ENCODE peak calls at places on chromosomes 2 and 18, in seven cellular contexts. One of them, this sample, is unnamed.

GRCh38 chr18:2898131-2898640 is 51.4 kb downstream of the EMILIN2 start:
- DNase-seq in brain microvascular endothelial cell: no peak
- DNase-seq in adrenal gland: no peak
- DNase-seq in HCT116: no peak
- DNase-seq in GM23338: no peak
- DNase-seq in vagina: no peak
- DNase-seq in Panc1: no peak
- DNase-seq in this sample: no peak

GRCh38 chr2:58553937-58554336 is 312.8 kb upstream of the FANCL start:
- DNase-seq in brain microvascular endothelial cell: no peak
- DNase-seq in vagina: no peak
- DNase-seq in Panc1: no peak
- DNase-seq in adrenal gland: no peak
- DNase-seq in GM23338: peak
- DNase-seq in HCT116: peak
- DNase-seq in this sample: peak

GRCh38 chr2:43088148-43089073 is 138.0 kb downstream of the ZFP36L2 start:
- DNase-seq in brain microvascular endothelial cell: no peak
- DNase-seq in GM23338: no peak
- DNase-seq in vagina: no peak
- DNase-seq in HCT116: no peak
- DNase-seq in Panc1: no peak
- DNase-seq in adrenal gland: no peak
- DNase-seq in this sample: no peak

GRCh38 chr18:46679846-46680598 is 23.0 kb upstream of the LOXHD1 start:
- DNase-seq in adrenal gland: no peak
- DNase-seq in GM23338: no peak
- DNase-seq in HCT116: no peak
- DNase-seq in brain microvascular endothelial cell: no peak
- DNase-seq in Panc1: no peak
- DNase-seq in vagina: no peak
- DNase-seq in this sample: no peak

GRCh38 chr2:121295911-121296650 is 11.1 kb upstream of the TFCP2L1 start:
- DNase-seq in HCT116: no peak
- DNase-seq in adrenal gland: no peak
- DNase-seq in brain microvascular endothelial cell: no peak
- DNase-seq in GM23338: no peak
- DNase-seq in Panc1: no peak
- DNase-seq in vagina: peak
- DNase-seq in this sample: no peak

GRCh38 chr2:176709541-176709951 is 440.3 kb downstream of the MTX2 start:
- DNase-seq in vagina: no peak
- DNase-seq in brain microvascular endothelial cell: peak
- DNase-seq in Panc1: no peak
- DNase-seq in HCT116: no peak
- DNase-seq in adrenal gland: no peak
- DNase-seq in GM23338: no peak
- DNase-seq in this sample: no peak

GRCh38 chr2:241551998-241552737 is 6.4 kb upstream of the BOK start:
- DNase-seq in GM23338: no peak
- DNase-seq in HCT116: no peak
- DNase-seq in vagina: no peak
- DNase-seq in brain microvascular endothelial cell: no peak
- DNase-seq in Panc1: no peak
- DNase-seq in adrenal gland: no peak
- DNase-seq in this sample: no peak

GRCh38 chr2:36605273-36605672 is 7.3 kb upstream of the FEZ2 start:
- DNase-seq in Panc1: no peak
- DNase-seq in brain microvascular endothelial cell: no peak
- DNase-seq in adrenal gland: no peak
- DNase-seq in HCT116: no peak
- DNase-seq in GM23338: no peak
- DNase-seq in vagina: no peak
- DNase-seq in this sample: no peak

GRCh38 chr2:226798422-226799210 is 1.0 kb downstream of the IRS1 start:
- DNase-seq in vagina: peak
- DNase-seq in Panc1: no peak
- DNase-seq in HCT116: no peak
- DNase-seq in brain microvascular endothelial cell: peak
- DNase-seq in GM23338: peak
- DNase-seq in adrenal gland: peak
- DNase-seq in this sample: peak

GRCh38 chr2:14779252-14779651 is 146.7 kb downstream of the LRATD1 start:
- DNase-seq in adrenal gland: no peak
- DNase-seq in brain microvascular endothelial cell: no peak
- DNase-seq in HCT116: no peak
- DNase-seq in GM23338: no peak
- DNase-seq in Panc1: no peak
- DNase-seq in vagina: no peak
- DNase-seq in this sample: no peak

GRCh38 chr18:48806551-48807261 is 144.1 kb downstream of the SMAD7 start:
- DNase-seq in vagina: no peak
- DNase-seq in HCT116: peak
- DNase-seq in GM23338: peak
- DNase-seq in brain microvascular endothelial cell: no peak
- DNase-seq in adrenal gland: no peak
- DNase-seq in Panc1: no peak
- DNase-seq in this sample: peak

GRCh38 chr2:166167451-166167850 is 39.6 kb upstream of the SCN1A start:
- DNase-seq in GM23338: no peak
- DNase-seq in adrenal gland: no peak
- DNase-seq in brain microvascular endothelial cell: peak
- DNase-seq in Panc1: no peak
- DNase-seq in HCT116: no peak
- DNase-seq in vagina: no peak
- DNase-seq in this sample: peak

GRCh38 chr18:13661779-13662271 is 64.5 kb downstream of the FAM210A start:
- DNase-seq in HCT116: no peak
- DNase-seq in brain microvascular endothelial cell: no peak
- DNase-seq in GM23338: no peak
- DNase-seq in Panc1: no peak
- DNase-seq in adrenal gland: no peak
- DNase-seq in vagina: no peak
- DNase-seq in this sample: peak

GRCh38 chr2:89763581-89764485 is 1072.4 kb downstream of the RPIA start:
- DNase-seq in HCT116: no peak
- DNase-seq in adrenal gland: peak
- DNase-seq in Panc1: no peak
- DNase-seq in vagina: peak
- DNase-seq in brain microvascular endothelial cell: no peak
- DNase-seq in GM23338: no peak
- DNase-seq in this sample: no peak

GRCh38 chr2:41947701-41948396 is 100.0 kb upstream of the PKDCC start:
- DNase-seq in GM23338: peak
- DNase-seq in brain microvascular endothelial cell: no peak
- DNase-seq in vagina: no peak
- DNase-seq in adrenal gland: no peak
- DNase-seq in Panc1: no peak
- DNase-seq in HCT116: no peak
- DNase-seq in this sample: peak

GRCh38 chr2:239246723-239247122 is 154.1 kb downstream of the HDAC4 start:
- DNase-seq in brain microvascular endothelial cell: no peak
- DNase-seq in Panc1: no peak
- DNase-seq in adrenal gland: peak
- DNase-seq in HCT116: peak
- DNase-seq in GM23338: no peak
- DNase-seq in vagina: no peak
- DNase-seq in this sample: no peak

GRCh38 chr2:176136375-176137248 is 7.1 kb downstream of the HOXD8 start:
- DNase-seq in brain microvascular endothelial cell: no peak
- DNase-seq in vagina: no peak
- DNase-seq in adrenal gland: peak
- DNase-seq in Panc1: no peak
- DNase-seq in HCT116: no peak
- DNase-seq in GM23338: peak
- DNase-seq in this sample: no peak

GRCh38 chr2:47346-48218 is 1.3 kb upstream of the FAM110C start:
- DNase-seq in adrenal gland: no peak
- DNase-seq in vagina: no peak
- DNase-seq in brain microvascular endothelial cell: no peak
- DNase-seq in HCT116: no peak
- DNase-seq in GM23338: peak
- DNase-seq in Panc1: no peak
- DNase-seq in this sample: no peak

GRCh38 chr2:102618452-102619413 is 620 bp upstream of the SLC9A2 start:
- DNase-seq in brain microvascular endothelial cell: no peak
- DNase-seq in HCT116: peak
- DNase-seq in vagina: no peak
- DNase-seq in adrenal gland: peak
- DNase-seq in GM23338: peak
- DNase-seq in Panc1: no peak
- DNase-seq in this sample: peak

GRCh38 chr18:3150274-3150673 is 69.5 kb downstream of the MYOM1 start:
- DNase-seq in brain microvascular endothelial cell: no peak
- DNase-seq in vagina: no peak
- DNase-seq in Panc1: no peak
- DNase-seq in GM23338: no peak
- DNase-seq in HCT116: no peak
- DNase-seq in adrenal gland: no peak
- DNase-seq in this sample: no peak

GRCh38 chr2:143692162-143692561 is 562.9 kb downstream of the ARHGAP15 start:
- DNase-seq in vagina: no peak
- DNase-seq in adrenal gland: no peak
- DNase-seq in HCT116: no peak
- DNase-seq in Panc1: no peak
- DNase-seq in brain microvascular endothelial cell: no peak
- DNase-seq in GM23338: peak
- DNase-seq in this sample: no peak

GRCh38 chr18:10070581-10071000 is 156.8 kb downstream of the VAPA start:
- DNase-seq in vagina: no peak
- DNase-seq in HCT116: no peak
- DNase-seq in Panc1: no peak
- DNase-seq in GM23338: no peak
- DNase-seq in adrenal gland: no peak
- DNase-seq in brain microvascular endothelial cell: no peak
- DNase-seq in this sample: no peak

GRCh38 chr2:10844083-10844482 is 31.5 kb upstream of the PDIA6 start:
- DNase-seq in adrenal gland: peak
- DNase-seq in vagina: no peak
- DNase-seq in Panc1: no peak
- DNase-seq in GM23338: peak
- DNase-seq in HCT116: no peak
- DNase-seq in brain microvascular endothelial cell: peak
- DNase-seq in this sample: peak

GRCh38 chr2:28424799-28425492 is 32.3 kb downstream of the FOSL2 start:
- DNase-seq in Panc1: no peak
- DNase-seq in brain microvascular endothelial cell: no peak
- DNase-seq in adrenal gland: no peak
- DNase-seq in vagina: no peak
- DNase-seq in HCT116: no peak
- DNase-seq in GM23338: no peak
- DNase-seq in this sample: no peak
- H3K4me3 ChIP-seq in Panc1: no peak
- H3K4me3 ChIP-seq in brain microvascular endothelial cell: no peak
- H3K4me3 ChIP-seq in adrenal gland: no peak
- H3K4me3 ChIP-seq in vagina: no peak
- H3K4me3 ChIP-seq in HCT116: no peak
- H3K4me3 ChIP-seq in GM23338: no peak
- H3K4me3 ChIP-seq in this sample: no peak

DNA sequence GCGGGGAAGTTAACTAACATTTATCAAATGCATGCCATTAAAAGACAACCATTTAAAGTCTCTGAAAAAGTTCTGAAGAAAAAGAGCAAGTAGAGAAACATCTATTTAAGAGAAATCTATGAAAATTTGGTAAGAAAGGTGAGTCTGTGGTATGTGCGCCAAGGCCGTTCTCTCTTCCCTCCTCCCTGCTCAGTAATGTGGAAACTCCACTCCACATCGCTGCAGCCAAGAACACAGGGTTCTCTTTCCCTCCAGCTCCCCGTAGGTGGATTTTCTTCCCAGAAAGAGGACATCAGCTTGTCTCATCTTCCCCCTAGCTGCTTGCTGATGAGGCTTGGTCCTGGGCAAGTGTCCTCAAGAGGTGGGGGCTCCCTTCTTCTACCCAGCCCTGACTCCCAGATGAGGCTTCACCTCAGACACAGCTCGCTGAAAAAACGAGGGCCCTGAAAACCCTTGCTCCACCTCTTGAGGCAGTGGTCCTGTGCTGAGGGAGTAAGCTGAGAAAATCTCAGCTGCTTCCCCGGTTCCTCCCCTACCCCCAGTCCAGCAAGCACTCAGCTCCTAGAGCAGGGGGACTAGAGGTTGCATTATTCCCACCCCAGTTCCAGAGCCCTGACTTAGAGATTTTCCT is 45.8 kb upstream of the PTPRM start:
- DNase-seq in Panc1: no peak
- DNase-seq in HCT116: no peak
- DNase-seq in brain microvascular endothelial cell: no peak
- DNase-seq in adrenal gland: no peak
- DNase-seq in vagina: no peak
- DNase-seq in GM23338: peak
- DNase-seq in this sample: no peak
- TF ChIP-seq CTCF in Panc1: no peak
- TF ChIP-seq CTCF in HCT116: no peak
- TF ChIP-seq CTCF in brain microvascular endothelial cell: no peak
- TF ChIP-seq CTCF in adrenal gland: no peak
- TF ChIP-seq CTCF in vagina: no peak
- TF ChIP-seq CTCF in GM23338: no peak
- TF ChIP-seq CTCF in this sample: no peak

GRCh38 chr2:200309296-200309846 is 2.9 kb downstream of the SPATS2L start:
- DNase-seq in GM23338: no peak
- DNase-seq in adrenal gland: no peak
- DNase-seq in brain microvascular endothelial cell: no peak
- DNase-seq in Panc1: no peak
- DNase-seq in vagina: no peak
- DNase-seq in HCT116: no peak
- DNase-seq in this sample: no peak
- H3K4me3 ChIP-seq in GM23338: peak
- H3K4me3 ChIP-seq in adrenal gland: no peak
- H3K4me3 ChIP-seq in brain microvascular endothelial cell: peak
- H3K4me3 ChIP-seq in Panc1: peak
- H3K4me3 ChIP-seq in vagina: peak
- H3K4me3 ChIP-seq in HCT116: no peak
- H3K4me3 ChIP-seq in this sample: peak

GRCh38 chr18:36456622-36457021 is 159.1 kb downstream of the FHOD3 start:
- DNase-seq in HCT116: no peak
- DNase-seq in adrenal gland: no peak
- DNase-seq in vagina: no peak
- DNase-seq in brain microvascular endothelial cell: no peak
- DNase-seq in Panc1: no peak
- DNase-seq in GM23338: no peak
- DNase-seq in this sample: no peak

GRCh38 chr18:36454848-36455458 is 157.4 kb downstream of the FHOD3 start:
- DNase-seq in brain microvascular endothelial cell: no peak
- DNase-seq in GM23338: no peak
- DNase-seq in HCT116: no peak
- DNase-seq in vagina: peak
- DNase-seq in Panc1: no peak
- DNase-seq in adrenal gland: no peak
- DNase-seq in this sample: no peak

GRCh38 chr18:36451454-36452251 is 154.1 kb downstream of the FHOD3 start:
- DNase-seq in vagina: no peak
- DNase-seq in GM23338: no peak
- DNase-seq in Panc1: no peak
- DNase-seq in HCT116: no peak
- DNase-seq in adrenal gland: no peak
- DNase-seq in brain microvascular endothelial cell: no peak
- DNase-seq in this sample: peak

GRCh38 chr18:36455931-36456330 is 158.4 kb downstream of the FHOD3 start:
- DNase-seq in adrenal gland: no peak
- DNase-seq in brain microvascular endothelial cell: no peak
- DNase-seq in vagina: peak
- DNase-seq in Panc1: no peak
- DNase-seq in HCT116: no peak
- DNase-seq in GM23338: no peak
- DNase-seq in this sample: no peak

GRCh38 chr18:36454258-36454657 is 156.7 kb downstream of the FHOD3 start:
- DNase-seq in GM23338: no peak
- DNase-seq in vagina: no peak
- DNase-seq in adrenal gland: no peak
- DNase-seq in Panc1: no peak
- DNase-seq in brain microvascular endothelial cell: no peak
- DNase-seq in HCT116: no peak
- DNase-seq in this sample: no peak
- TF ChIP-seq CTCF in GM23338: no peak
- TF ChIP-seq CTCF in vagina: no peak
- TF ChIP-seq CTCF in adrenal gland: no peak
- TF ChIP-seq CTCF in Panc1: no peak
- TF ChIP-seq CTCF in brain microvascular endothelial cell: no peak
- TF ChIP-seq CTCF in HCT116: no peak
- TF ChIP-seq CTCF in this sample: no peak

This sample was measured in fibroblast of the aortic adventitia.